ENCODE peak calls at places on chromosomes 11 and 22, in nine cellular contexts. W, C, Z, E, K, D, J, F and V are unnamed samples.

GRCh38 chr11:58028687-58029411 is 1.9 kb upstream of the OR6Q1 start:
- DNase-seq in W (no peak), C (no peak), Z (no peak), E (no peak), K (no peak), D (no peak), J (no peak), F (no peak), V (no peak)

GRCh38 chr11:20048246-20048645 is 112.0 kb downstream of the DBX1 start:
- DNase-seq in W (no peak), C (no peak), Z (no peak), E (no peak), K (no peak), D (no peak), J (no peak), F (no peak), V (no peak)

GRCh38 chr11:111764621-111765020 is 1.6 kb downstream of the PPP2R1B start:
- DNase-seq in W (no peak), C (no peak), Z (no peak), E (no peak), K (no peak), D (no peak), J (no peak), F (no peak), V (no peak)

GRCh38 chr11:43992834-43993637 is 50.6 kb downstream of the C11orf96 start:
- DNase-seq in W (no peak), C (no peak), Z (peak; percentile 12), E (no peak), K (no peak), D (no peak), J (no peak), F (no peak), V (no peak)

GRCh38 chr11:75259711-75260110 is 19.1 kb downstream of the TPBGL start:
- DNase-seq in W (no peak), C (no peak), Z (no peak), E (no peak), K (no peak), D (no peak), J (no peak), F (no peak), V (no peak)

GRCh38 chr11:72930011-72930410 is 115.8 kb downstream of the ATG16L2 start:
- DNase-seq in W (no peak), C (no peak), Z (no peak), E (no peak), K (no peak), D (no peak), J (no peak), F (no peak), V (no peak)

GRCh38 chr22:43218786-43219185 is 31.9 kb upstream of the TTLL12 start:
- DNase-seq in W (no peak), C (no peak), Z (no peak), E (no peak), K (no peak), D (no peak), J (no peak), F (no peak), V (no peak)

GRCh38 chr11:104254347-104254746 is 90.4 kb upstream of the PDGFD start:
- DNase-seq in W (no peak), C (peak; percentile 13), Z (no peak), E (no peak), K (peak; percentile 34), D (peak; percentile 19), J (peak; percentile 11), F (peak; percentile 32), V (peak; percentile 34)

GRCh38 chr11:83174008-83174407 is 17.1 kb downstream of the PCF11 start:
- DNase-seq in W (no peak), C (no peak), Z (no peak), E (no peak), K (no peak), D (no peak), J (no peak), F (no peak), V (no peak)

GRCh38 chr11:77411238-77411637 is 62.7 kb downstream of the PAK1 start:
- DNase-seq in W (no peak), C (no peak), Z (no peak), E (no peak), K (no peak), D (peak; percentile 13), J (peak; percentile 23), F (no peak), V (no peak)

GRCh38 chr22:47548953-47549740 is 786.7 kb downstream of the TBC1D22A start:
- DNase-seq in W (no peak), C (no peak), Z (no peak), E (no peak), K (no peak), D (no peak), J (no peak), F (no peak), V (no peak)

GRCh38 chr11:46075168-46075567 is 46.1 kb downstream of the PHF21A start:
- DNase-seq in W (no peak), C (no peak), Z (no peak), E (no peak), K (no peak), D (peak; percentile 65), J (no peak), F (no peak), V (peak; percentile 48)

GRCh38 chr11:73921180-73921579 is 29.6 kb upstream of the DNAJB13 start:
- DNase-seq in W (no peak), C (no peak), Z (no peak), E (no peak), K (no peak), D (no peak), J (no peak), F (no peak), V (no peak)

GRCh38 chr11:111000400-111001090 is 245.0 kb upstream of the POU2AF2 start:
- DNase-seq in W (no peak), C (no peak), Z (no peak), E (no peak), K (no peak), D (no peak), J (no peak), F (no peak), V (no peak)

GRCh38 chr11:76723142-76723541 is 52.6 kb upstream of the LRRC32 start:
- DNase-seq in W (no peak), C (no peak), Z (no peak), E (no peak), K (no peak), D (no peak), J (no peak), F (no peak), V (no peak)

GRCh38 chr11:116986521-116987105 is 111.6 kb downstream of the SIK3 start:
- DNase-seq in W (no peak), C (no peak), Z (no peak), E (no peak), K (no peak), D (peak; percentile 64), J (no peak), F (peak; percentile 30), V (no peak)

GRCh38 chr11:34968862-34969261 is 52.4 kb downstream of the PDHX start:
- DNase-seq in W (no peak), C (no peak), Z (no peak), E (no peak), K (no peak), D (no peak), J (no peak), F (no peak), V (no peak)

GRCh38 chr11:10326080-10326964 is 21.4 kb downstream of the ADM start:
- DNase-seq in W (no peak), C (no peak), Z (no peak), E (no peak), K (no peak), D (no peak), J (peak; percentile 42), F (no peak), V (peak; percentile 83)